ENCODE peak calls at places on chromosome 18, in six cellular contexts. One of them, this sample, is unnamed.

GRCh38 chr18:41391616-41392610 is 563.1 kb upstream of the PIK3C3 start:
- DNase-seq in mesendoderm: peak; percentile 79
- DNase-seq in transverse colon: peak; percentile 16
- DNase-seq in activated naive CD8-positive, alpha-beta T cell treated with anti-CD3 and anti-CD28 coated beads for 36 hours: no peak
- DNase-seq in astrocyte: peak; percentile 60
- DNase-seq in hippocampal formation: peak; percentile 49
- DNase-seq in this sample: peak; percentile 8

GRCh38 chr18:46722051-46722450 is 34.8 kb downstream of the ST8SIA5 start:
- DNase-seq in mesendoderm: no peak
- DNase-seq in transverse colon: no peak
- DNase-seq in activated naive CD8-positive, alpha-beta T cell treated with anti-CD3 and anti-CD28 coated beads for 36 hours: no peak
- DNase-seq in astrocyte: no peak
- DNase-seq in hippocampal formation: no peak
- DNase-seq in this sample: no peak

GRCh38 chr18:12463191-12463590 is 55.5 kb downstream of the PRELID3A start:
- DNase-seq in mesendoderm: peak; percentile 49
- DNase-seq in transverse colon: no peak
- DNase-seq in activated naive CD8-positive, alpha-beta T cell treated with anti-CD3 and anti-CD28 coated beads for 36 hours: no peak
- DNase-seq in astrocyte: no peak
- DNase-seq in hippocampal formation: no peak
- DNase-seq in this sample: no peak

GRCh38 chr18:8020133-8020846 is 453.2 kb downstream of the PTPRM start:
- DNase-seq in mesendoderm: no peak
- DNase-seq in transverse colon: no peak
- DNase-seq in activated naive CD8-positive, alpha-beta T cell treated with anti-CD3 and anti-CD28 coated beads for 36 hours: no peak
- DNase-seq in astrocyte: peak; percentile 14
- DNase-seq in hippocampal formation: no peak
- DNase-seq in this sample: no peak

GRCh38 chr18:60027397-60027796 is 127.6 kb downstream of the PMAIP1 start:
- DNase-seq in mesendoderm: no peak
- DNase-seq in transverse colon: no peak
- DNase-seq in activated naive CD8-positive, alpha-beta T cell treated with anti-CD3 and anti-CD28 coated beads for 36 hours: no peak
- DNase-seq in astrocyte: no peak
- DNase-seq in hippocampal formation: peak; percentile 54
- DNase-seq in this sample: no peak

GRCh38 chr18:7174359-7175107 is 56.4 kb upstream of the LRRC30 start:
- DNase-seq in mesendoderm: peak; percentile 88
- DNase-seq in transverse colon: no peak
- DNase-seq in activated naive CD8-positive, alpha-beta T cell treated with anti-CD3 and anti-CD28 coated beads for 36 hours: no peak
- DNase-seq in astrocyte: no peak
- DNase-seq in hippocampal formation: no peak
- DNase-seq in this sample: no peak

GRCh38 chr18:39962546-39962945 is 1992.5 kb upstream of the PIK3C3 start:
- DNase-seq in mesendoderm: peak; percentile 16
- DNase-seq in transverse colon: no peak
- DNase-seq in activated naive CD8-positive, alpha-beta T cell treated with anti-CD3 and anti-CD28 coated beads for 36 hours: no peak
- DNase-seq in astrocyte: no peak
- DNase-seq in hippocampal formation: no peak
- DNase-seq in this sample: no peak

GRCh38 chr18:62741118-62741566 is 25.8 kb downstream of the PHLPP1 start:
- DNase-seq in mesendoderm: peak; percentile 93
- DNase-seq in transverse colon: peak; percentile 42
- DNase-seq in activated naive CD8-positive, alpha-beta T cell treated with anti-CD3 and anti-CD28 coated beads for 36 hours: no peak
- DNase-seq in astrocyte: peak; percentile 90
- DNase-seq in hippocampal formation: no peak
- DNase-seq in this sample: peak; percentile 33

GRCh38 chr18:51668101-51668500 is 470.6 kb upstream of the MEX3C start:
- DNase-seq in mesendoderm: peak; percentile 66
- DNase-seq in transverse colon: peak; percentile 47
- DNase-seq in activated naive CD8-positive, alpha-beta T cell treated with anti-CD3 and anti-CD28 coated beads for 36 hours: peak; percentile 38
- DNase-seq in astrocyte: peak; percentile 4
- DNase-seq in hippocampal formation: peak; percentile 36
- DNase-seq in this sample: peak; percentile 76

GRCh38 chr18:36527740-36528455 is 230.4 kb downstream of the FHOD3 start:
- DNase-seq in mesendoderm: peak; percentile 10
- DNase-seq in transverse colon: no peak
- DNase-seq in activated naive CD8-positive, alpha-beta T cell treated with anti-CD3 and anti-CD28 coated beads for 36 hours: no peak
- DNase-seq in astrocyte: no peak
- DNase-seq in hippocampal formation: no peak
- DNase-seq in this sample: no peak

GRCh38 chr18:47780011-47780725 is 150.3 kb downstream of the SMAD2 start:
- DNase-seq in mesendoderm: no peak
- DNase-seq in transverse colon: no peak
- DNase-seq in activated naive CD8-positive, alpha-beta T cell treated with anti-CD3 and anti-CD28 coated beads for 36 hours: no peak
- DNase-seq in astrocyte: no peak
- DNase-seq in hippocampal formation: no peak
- DNase-seq in this sample: no peak

GRCh38 chr18:8696749-8697211 is 8.6 kb upstream of the MTCL1 start:
- DNase-seq in mesendoderm: peak; percentile 51
- DNase-seq in transverse colon: peak; percentile 79
- DNase-seq in activated naive CD8-positive, alpha-beta T cell treated with anti-CD3 and anti-CD28 coated beads for 36 hours: peak; percentile 63
- DNase-seq in astrocyte: no peak
- DNase-seq in hippocampal formation: peak; percentile 15
- DNase-seq in this sample: peak; percentile 81

GRCh38 chr18:57819671-57820460 is 16.8 kb upstream of the ATP8B1 start:
- DNase-seq in mesendoderm: peak; percentile 79
- DNase-seq in transverse colon: peak; percentile 82
- DNase-seq in activated naive CD8-positive, alpha-beta T cell treated with anti-CD3 and anti-CD28 coated beads for 36 hours: no peak
- DNase-seq in astrocyte: peak; percentile 91
- DNase-seq in hippocampal formation: no peak
- DNase-seq in this sample: peak; percentile 52

GRCh38 chr18:23573948-23574431 is 12.3 kb downstream of the NPC1 start:
- DNase-seq in mesendoderm: peak; percentile 55
- DNase-seq in transverse colon: no peak
- DNase-seq in activated naive CD8-positive, alpha-beta T cell treated with anti-CD3 and anti-CD28 coated beads for 36 hours: no peak
- DNase-seq in astrocyte: peak; percentile 82
- DNase-seq in hippocampal formation: no peak
- DNase-seq in this sample: peak; percentile 63

GRCh38 chr18:2410688-2411087 is 160.6 kb downstream of the METTL4 start:
- DNase-seq in mesendoderm: peak; percentile 59
- DNase-seq in transverse colon: no peak
- DNase-seq in activated naive CD8-positive, alpha-beta T cell treated with anti-CD3 and anti-CD28 coated beads for 36 hours: no peak
- DNase-seq in astrocyte: peak; percentile 67
- DNase-seq in hippocampal formation: no peak
- DNase-seq in this sample: no peak

GRCh38 chr18:11981633-11982366 is 493 bp downstream of the IMPA2 start:
- DNase-seq in mesendoderm: peak; percentile 76
- DNase-seq in transverse colon: peak; percentile 66
- DNase-seq in activated naive CD8-positive, alpha-beta T cell treated with anti-CD3 and anti-CD28 coated beads for 36 hours: no peak
- DNase-seq in astrocyte: no peak
- DNase-seq in hippocampal formation: no peak
- DNase-seq in this sample: peak; percentile 28

GRCh38 chr18:58863539-58864145 is 1.0 kb upstream of the ZNF532 start:
- DNase-seq in mesendoderm: no peak
- DNase-seq in transverse colon: peak; percentile 61
- DNase-seq in activated naive CD8-positive, alpha-beta T cell treated with anti-CD3 and anti-CD28 coated beads for 36 hours: peak; percentile 27
- DNase-seq in astrocyte: no peak
- DNase-seq in hippocampal formation: no peak
- DNase-seq in this sample: peak; percentile 31

GRCh38 chr18:34592961-34593382 is 117.1 kb upstream of the DTNA start:
- DNase-seq in mesendoderm: peak; percentile 83
- DNase-seq in transverse colon: peak; percentile 19
- DNase-seq in activated naive CD8-positive, alpha-beta T cell treated with anti-CD3 and anti-CD28 coated beads for 36 hours: no peak
- DNase-seq in astrocyte: peak; percentile 80
- DNase-seq in hippocampal formation: peak; percentile 68
- DNase-seq in this sample: no peak

GRCh38 chr18:7980136-7980535 is 413.0 kb downstream of the PTPRM start:
- DNase-seq in mesendoderm: peak; percentile 57
- DNase-seq in transverse colon: no peak
- DNase-seq in activated naive CD8-positive, alpha-beta T cell treated with anti-CD3 and anti-CD28 coated beads for 36 hours: no peak
- DNase-seq in astrocyte: no peak
- DNase-seq in hippocampal formation: no peak
- DNase-seq in this sample: peak; percentile 2

GRCh38 chr18:6842081-6842480 is 112.6 kb downstream of the ARHGAP28 start:
- DNase-seq in mesendoderm: no peak
- DNase-seq in transverse colon: no peak
- DNase-seq in activated naive CD8-positive, alpha-beta T cell treated with anti-CD3 and anti-CD28 coated beads for 36 hours: no peak
- DNase-seq in astrocyte: no peak
- DNase-seq in hippocampal formation: no peak
- DNase-seq in this sample: no peak

GRCh38 chr18:29083545-29083944 is 906.6 kb upstream of the CDH2 start:
- DNase-seq in mesendoderm: peak; percentile 45
- DNase-seq in transverse colon: no peak
- DNase-seq in activated naive CD8-positive, alpha-beta T cell treated with anti-CD3 and anti-CD28 coated beads for 36 hours: no peak
- DNase-seq in astrocyte: no peak
- DNase-seq in hippocampal formation: no peak
- DNase-seq in this sample: no peak

GRCh38 chr18:13376841-13377351 is 158.3 kb downstream of the LDLRAD4 start:
- DNase-seq in mesendoderm: no peak
- DNase-seq in transverse colon: no peak
- DNase-seq in activated naive CD8-positive, alpha-beta T cell treated with anti-CD3 and anti-CD28 coated beads for 36 hours: peak; percentile 77
- DNase-seq in astrocyte: no peak
- DNase-seq in hippocampal formation: no peak
- DNase-seq in this sample: peak; percentile 86

GRCh38 chr18:13260114-13260926 is 41.8 kb downstream of the LDLRAD4 start:
- DNase-seq in mesendoderm: no peak
- DNase-seq in transverse colon: no peak
- DNase-seq in activated naive CD8-positive, alpha-beta T cell treated with anti-CD3 and anti-CD28 coated beads for 36 hours: no peak
- DNase-seq in astrocyte: no peak
- DNase-seq in hippocampal formation: no peak
- DNase-seq in this sample: no peak

GRCh38 chr18:58661423-58661822 is 9.8 kb upstream of the MALT1 start:
- DNase-seq in mesendoderm: peak; percentile 48
- DNase-seq in transverse colon: no peak
- DNase-seq in activated naive CD8-positive, alpha-beta T cell treated with anti-CD3 and anti-CD28 coated beads for 36 hours: no peak
- DNase-seq in astrocyte: no peak
- DNase-seq in hippocampal formation: no peak
- DNase-seq in this sample: no peak

GRCh38 chr18:24388975-24389374 is 8.6 kb downstream of the OSBPL1A start:
- DNase-seq in mesendoderm: no peak
- DNase-seq in transverse colon: no peak
- DNase-seq in activated naive CD8-positive, alpha-beta T cell treated with anti-CD3 and anti-CD28 coated beads for 36 hours: no peak
- DNase-seq in astrocyte: no peak
- DNase-seq in hippocampal formation: no peak
- DNase-seq in this sample: no peak

GRCh38 chr18:49846263-49846662 is 32.9 kb upstream of the ACAA2 start:
- DNase-seq in mesendoderm: no peak
- DNase-seq in transverse colon: no peak
- DNase-seq in activated naive CD8-positive, alpha-beta T cell treated with anti-CD3 and anti-CD28 coated beads for 36 hours: no peak
- DNase-seq in astrocyte: peak; percentile 26
- DNase-seq in hippocampal formation: no peak
- DNase-seq in this sample: no peak

GRCh38 chr18:32405588-32405987 is 65.1 kb downstream of the GAREM1 start:
- DNase-seq in mesendoderm: no peak
- DNase-seq in transverse colon: no peak
- DNase-seq in activated naive CD8-positive, alpha-beta T cell treated with anti-CD3 and anti-CD28 coated beads for 36 hours: no peak
- DNase-seq in astrocyte: no peak
- DNase-seq in hippocampal formation: no peak
- DNase-seq in this sample: no peak

GRCh38 chr18:75471850-75472249 is 44.3 kb upstream of the SMIM21 start:
- DNase-seq in mesendoderm: no peak
- DNase-seq in transverse colon: no peak
- DNase-seq in activated naive CD8-positive, alpha-beta T cell treated with anti-CD3 and anti-CD28 coated beads for 36 hours: no peak
- DNase-seq in astrocyte: no peak
- DNase-seq in hippocampal formation: no peak
- DNase-seq in this sample: no peak

GRCh38 chr18:9539283-9539682 is 64.0 kb downstream of the RALBP1 start:
- DNase-seq in mesendoderm: no peak
- DNase-seq in transverse colon: no peak
- DNase-seq in activated naive CD8-positive, alpha-beta T cell treated with anti-CD3 and anti-CD28 coated beads for 36 hours: no peak
- DNase-seq in astrocyte: peak; percentile 79
- DNase-seq in hippocampal formation: no peak
- DNase-seq in this sample: no peak

GRCh38 chr18:31680836-31681568 is 3.4 kb downstream of the B4GALT6 start:
- DNase-seq in mesendoderm: peak; percentile 38
- DNase-seq in transverse colon: no peak
- DNase-seq in activated naive CD8-positive, alpha-beta T cell treated with anti-CD3 and anti-CD28 coated beads for 36 hours: no peak
- DNase-seq in astrocyte: no peak
- DNase-seq in hippocampal formation: no peak
- DNase-seq in this sample: peak; percentile 7

GRCh38 chr18:79511271-79511670 is 115.5 kb downstream of the NFATC1 start:
- DNase-seq in mesendoderm: no peak
- DNase-seq in transverse colon: peak; percentile 4
- DNase-seq in activated naive CD8-positive, alpha-beta T cell treated with anti-CD3 and anti-CD28 coated beads for 36 hours: no peak
- DNase-seq in astrocyte: no peak
- DNase-seq in hippocampal formation: no peak
- DNase-seq in this sample: no peak

GRCh38 chr18:60019463-60019840 is 119.7 kb downstream of the PMAIP1 start:
- DNase-seq in mesendoderm: peak; percentile 62
- DNase-seq in transverse colon: no peak
- DNase-seq in activated naive CD8-positive, alpha-beta T cell treated with anti-CD3 and anti-CD28 coated beads for 36 hours: no peak
- DNase-seq in astrocyte: peak; percentile 95
- DNase-seq in hippocampal formation: no peak
- DNase-seq in this sample: no peak

GRCh38 chr18:74060511-74061028 is 87.1 kb downstream of the FBXO15 start:
- DNase-seq in mesendoderm: no peak
- DNase-seq in transverse colon: no peak
- DNase-seq in activated naive CD8-positive, alpha-beta T cell treated with anti-CD3 and anti-CD28 coated beads for 36 hours: no peak
- DNase-seq in astrocyte: no peak
- DNase-seq in hippocampal formation: no peak
- DNase-seq in this sample: no peak

GRCh38 chr18:73594749-73595148 is 552.9 kb downstream of the FBXO15 start:
- DNase-seq in mesendoderm: no peak
- DNase-seq in transverse colon: no peak
- DNase-seq in activated naive CD8-positive, alpha-beta T cell treated with anti-CD3 and anti-CD28 coated beads for 36 hours: no peak
- DNase-seq in astrocyte: peak; percentile 33
- DNase-seq in hippocampal formation: no peak
- DNase-seq in this sample: no peak

This sample was measured in activated CD8-positive, alpha-beta T cell treated with anti-CD3 and anti-CD28 coated beads for 36 hours.